ENCODE peak calls at places on chromosomes 2 and 18, in four cellular contexts. One of them, this sample, is unnamed.

GRCh38 chr2:118169359-118170005 is 81.2 kb downstream of the INSIG2 start:
- DNase-seq in H1: no peak
- DNase-seq in HepG2: no peak
- DNase-seq in GM12878: no peak
- DNase-seq in this sample: no peak

GRCh38 chr18:38445485-38446145 is 880.0 kb upstream of the CELF4 start:
- DNase-seq in HepG2: no peak
- DNase-seq in H1: no peak
- DNase-seq in GM12878: no peak
- DNase-seq in this sample: no peak

GRCh38 chr2:196959291-196959690 is 32.8 kb upstream of the PGAP1 start:
- DNase-seq in HepG2: no peak
- DNase-seq in H1: no peak
- DNase-seq in GM12878: no peak
- DNase-seq in this sample: no peak

GRCh38 chr18:70464343-70465114 is 175.7 kb downstream of the SOCS6 start:
- DNase-seq in HepG2: peak
- DNase-seq in GM12878: no peak
- DNase-seq in H1: peak
- DNase-seq in this sample: peak

GRCh38 chr2:216539791-216540241 is 41.2 kb downstream of the RPL37A start:
- DNase-seq in H1: no peak
- DNase-seq in GM12878: peak
- DNase-seq in HepG2: no peak
- DNase-seq in this sample: no peak

GRCh38 chr2:195490304-195490703 is 166.7 kb upstream of the SLC39A10 start:
- DNase-seq in H1: no peak
- DNase-seq in HepG2: no peak
- DNase-seq in GM12878: no peak
- DNase-seq in this sample: no peak

GRCh38 chr2:38649176-38649728 is 16.7 kb upstream of the GALM start:
- DNase-seq in HepG2: no peak
- DNase-seq in GM12878: no peak
- DNase-seq in H1: no peak
- DNase-seq in this sample: no peak

GRCh38 chr2:137202310-137202709 is 437.0 kb downstream of the THSD7B start:
- DNase-seq in GM12878: no peak
- DNase-seq in H1: no peak
- DNase-seq in HepG2: no peak
- DNase-seq in this sample: no peak

GRCh38 chr2:150528861-150529801 is 41.7 kb upstream of the RND3 start:
- DNase-seq in H1: no peak
- DNase-seq in HepG2: no peak
- DNase-seq in GM12878: peak
- DNase-seq in this sample: no peak

GRCh38 chr2:134660619-134661403 is 58.0 kb downstream of the TMEM163 start:
- DNase-seq in HepG2: no peak
- DNase-seq in H1: no peak
- DNase-seq in GM12878: no peak
- DNase-seq in this sample: no peak

GRCh38 chr2:132911726-132912724 is 242.0 kb upstream of the LYPD1 start:
- DNase-seq in H1: peak
- DNase-seq in GM12878: no peak
- DNase-seq in HepG2: no peak
- DNase-seq in this sample: no peak

GRCh38 chr18:9240270-9240669 is 94.3 kb upstream of the TWSG1 start:
- DNase-seq in GM12878: no peak
- DNase-seq in HepG2: no peak
- DNase-seq in H1: no peak
- DNase-seq in this sample: no peak

GRCh38 chr2:98829586-98830270 is 98.8 kb upstream of the MGAT4A start:
- DNase-seq in H1: no peak
- DNase-seq in HepG2: no peak
- DNase-seq in GM12878: no peak
- DNase-seq in this sample: no peak

GRCh38 chr2:219286436-219287115 is 7.4 kb downstream of the DNAJB2 start:
- DNase-seq in H1: no peak
- DNase-seq in GM12878: no peak
- DNase-seq in HepG2: no peak
- DNase-seq in this sample: no peak

GRCh38 chr2:226213717-226214116 is 585.9 kb downstream of the IRS1 start:
- DNase-seq in HepG2: no peak
- DNase-seq in H1: no peak
- DNase-seq in GM12878: no peak
- DNase-seq in this sample: no peak

GRCh38 chr18:79631761-79632446 is 47.7 kb upstream of the CTDP1 start:
- DNase-seq in HepG2: no peak
- DNase-seq in H1: no peak
- DNase-seq in GM12878: no peak
- DNase-seq in this sample: no peak

GRCh38 chr2:232488097-232488711 is 570 bp upstream of the ECEL1 start:
- DNase-seq in HepG2: no peak
- DNase-seq in GM12878: no peak
- DNase-seq in H1: peak
- DNase-seq in this sample: no peak

GRCh38 chr2:230677182-230677946 is 35.3 kb upstream of the CAB39 start:
- DNase-seq in H1: no peak
- DNase-seq in GM12878: no peak
- DNase-seq in HepG2: no peak
- DNase-seq in this sample: no peak

GRCh38 chr2:219168932-219169331 is 897 bp downstream of the SLC23A3 start:
- DNase-seq in HepG2: no peak
- DNase-seq in GM12878: no peak
- DNase-seq in H1: no peak
- DNase-seq in this sample: no peak

GRCh38 chr2:117775820-117776219 is 38.7 kb upstream of the DDX18 start:
- DNase-seq in GM12878: no peak
- DNase-seq in H1: no peak
- DNase-seq in HepG2: no peak
- DNase-seq in this sample: no peak

GRCh38 chr18:79803611-79804051 is 5.9 kb downstream of the KCNG2 start:
- DNase-seq in HepG2: no peak
- DNase-seq in H1: no peak
- DNase-seq in GM12878: no peak
- DNase-seq in this sample: no peak

GRCh38 chr2:240643093-240643810 is 18.0 kb downstream of the GPR35 start:
- DNase-seq in GM12878: no peak
- DNase-seq in H1: peak
- DNase-seq in HepG2: no peak
- DNase-seq in this sample: no peak

GRCh38 chr18:79727211-79727610 is 47.6 kb downstream of the CTDP1 start:
- DNase-seq in GM12878: no peak
- DNase-seq in H1: no peak
- DNase-seq in HepG2: no peak
- DNase-seq in this sample: no peak

GRCh38 chr2:9885036-9885684 is 41.9 kb downstream of the TAF1B start:
- DNase-seq in GM12878: no peak
- DNase-seq in H1: no peak
- DNase-seq in HepG2: no peak
- DNase-seq in this sample: no peak

GRCh38 chr2:178363252-178363651 is 87.7 kb downstream of the PRKRA start:
- DNase-seq in H1: no peak
- DNase-seq in GM12878: no peak
- DNase-seq in HepG2: peak
- DNase-seq in this sample: no peak

GRCh38 chr2:100739735-100740432 is 80.1 kb upstream of the NPAS2 start:
- DNase-seq in HepG2: no peak
- DNase-seq in H1: no peak
- DNase-seq in GM12878: no peak
- DNase-seq in this sample: peak

GRCh38 chr2:169258045-169258601 is 104.2 kb downstream of the LRP2 start:
- DNase-seq in H1: no peak
- DNase-seq in HepG2: no peak
- DNase-seq in GM12878: no peak
- DNase-seq in this sample: no peak

GRCh38 chr2:37506407-37507068 is 162.1 kb downstream of the QPCT start:
- DNase-seq in H1: no peak
- DNase-seq in GM12878: no peak
- DNase-seq in HepG2: no peak
- DNase-seq in this sample: no peak

GRCh38 chr2:65974067-65974723 is 460.7 kb upstream of the MEIS1 start:
- DNase-seq in H1: no peak
- DNase-seq in GM12878: no peak
- DNase-seq in HepG2: no peak
- DNase-seq in this sample: peak

GRCh38 chr18:28147674-28148171 is 29.2 kb downstream of the CDH2 start:
- DNase-seq in H1: no peak
- DNase-seq in GM12878: no peak
- DNase-seq in HepG2: peak
- DNase-seq in this sample: no peak

GRCh38 chr2:145190031-145190703 is 670.2 kb upstream of the ZEB2 start:
- DNase-seq in GM12878: no peak
- DNase-seq in HepG2: no peak
- DNase-seq in H1: no peak
- DNase-seq in this sample: no peak

GRCh38 chr2:26088038-26088643 is 54.3 kb downstream of the RAB10 start:
- DNase-seq in GM12878: no peak
- DNase-seq in H1: no peak
- DNase-seq in HepG2: peak
- DNase-seq in this sample: peak

GRCh38 chr2:144382848-144383247 is 137.1 kb downstream of the ZEB2 start:
- DNase-seq in GM12878: peak
- DNase-seq in HepG2: no peak
- DNase-seq in H1: no peak
- DNase-seq in this sample: no peak

GRCh38 chr2:23900927-23901322 is 26.0 kb downstream of the ATAD2B start:
- DNase-seq in HepG2: peak
- DNase-seq in GM12878: no peak
- DNase-seq in H1: no peak
- DNase-seq in this sample: peak

GRCh38 chr18:56645415-56646016 is 5.6 kb upstream of the WDR7 start:
- DNase-seq in H1: no peak
- DNase-seq in HepG2: no peak
- DNase-seq in GM12878: no peak
- DNase-seq in this sample: peak

GRCh38 chr2:165634855-165635254 is 159.2 kb downstream of the GALNT3 start:
- DNase-seq in H1: peak
- DNase-seq in GM12878: no peak
- DNase-seq in HepG2: no peak
- DNase-seq in this sample: no peak

GRCh38 chr18:35939166-35939565 is 33.3 kb upstream of the RMP24 start:
- DNase-seq in HepG2: no peak
- DNase-seq in GM12878: no peak
- DNase-seq in H1: no peak
- DNase-seq in this sample: no peak

GRCh38 chr2:120867290-120868231 is 131.9 kb downstream of the GLI2 start:
- DNase-seq in H1: peak
- DNase-seq in HepG2: no peak
- DNase-seq in GM12878: no peak
- DNase-seq in this sample: peak

GRCh38 chr2:225317191-225317590 is 82.3 kb upstream of the NYAP2 start:
- DNase-seq in HepG2: no peak
- DNase-seq in GM12878: no peak
- DNase-seq in H1: no peak
- DNase-seq in this sample: no peak

GRCh38 chr18:12904012-12904516 is 20.0 kb upstream of the PTPN2 start:
- DNase-seq in HepG2: no peak
- DNase-seq in GM12878: no peak
- DNase-seq in H1: no peak
- DNase-seq in this sample: peak
- TF ChIP-seq HDAC6 in HepG2: no peak
- TF ChIP-seq HDAC6 in GM12878: no peak
- TF ChIP-seq HDAC6 in H1: no peak
- TF ChIP-seq HDAC6 in this sample: no peak

GRCh38 chr2:191650896-191651773 is 26.8 kb upstream of the NABP1 start:
- DNase-seq in GM12878: peak
- DNase-seq in HepG2: no peak
- DNase-seq in H1: no peak
- DNase-seq in this sample: no peak
- TF ChIP-seq HDAC6 in GM12878: no peak
- TF ChIP-seq HDAC6 in HepG2: no peak
- TF ChIP-seq HDAC6 in H1: no peak
- TF ChIP-seq HDAC6 in this sample: no peak

DNA sequence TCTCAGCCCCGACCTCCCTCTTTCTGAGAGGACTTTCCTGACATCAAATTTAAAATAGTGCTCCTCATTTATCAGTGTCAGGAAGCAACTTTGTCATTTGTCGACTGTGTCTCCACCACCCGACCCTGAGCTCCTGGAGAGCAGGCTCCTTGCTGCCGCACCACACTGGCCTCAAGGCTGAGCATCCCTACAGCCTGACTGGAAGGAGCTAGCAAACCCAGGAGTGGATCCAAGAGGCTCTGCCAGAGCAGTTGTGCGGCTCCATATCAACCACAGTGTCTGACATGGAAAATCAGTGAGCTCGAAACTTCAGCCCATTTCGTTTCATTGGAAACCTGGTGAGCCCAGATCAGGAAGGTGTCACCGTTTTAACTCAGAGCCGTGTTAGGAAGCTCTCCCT is 125.2 kb downstream of the PTGR3 start:
- DNase-seq in H1: peak
- DNase-seq in GM12878: no peak
- DNase-seq in HepG2: no peak
- DNase-seq in this sample: no peak
- TF ChIP-seq HDAC6 in H1: no peak
- TF ChIP-seq HDAC6 in GM12878: no peak
- TF ChIP-seq HDAC6 in HepG2: no peak
- TF ChIP-seq HDAC6 in this sample: no peak

GRCh38 chr2:207138573-207139297 is 27.0 kb downstream of the KLF7 start:
- DNase-seq in H1: no peak
- DNase-seq in GM12878: no peak
- DNase-seq in HepG2: no peak
- DNase-seq in this sample: no peak
- TF ChIP-seq HDAC6 in H1: no peak
- TF ChIP-seq HDAC6 in GM12878: no peak
- TF ChIP-seq HDAC6 in HepG2: no peak
- TF ChIP-seq HDAC6 in this sample: no peak